ENCODE peak calls at places on chromosomes 12 and 14, in six cellular contexts. U is HepG2, E is NB4, P is K562, H is endothelial cell of umbilical vein, R is GM12878. B is an unnamed sample.

GRCh38 chr14:99460793-99461192 is 19.9 kb downstream of the SETD3 start:
- DNase-seq in U (no peak), R (no peak), E (peak), H (no peak), P (peak), B (no peak)

GRCh38 chr12:59404109-59404650 is 191.6 kb upstream of the SLC16A7 start:
- DNase-seq in P (no peak), H (no peak), R (no peak), U (no peak), E (no peak), B (no peak)

GRCh38 chr14:104344815-104345214 is 206.4 kb downstream of the KIF26A start:
- DNase-seq in U (no peak), R (no peak), P (no peak), H (no peak), E (no peak), B (no peak)

GRCh38 chr12:53193040-53193439 is 12.3 kb upstream of the CSAD start:
- DNase-seq in U (no peak), E (no peak), H (no peak), R (no peak), P (no peak), B (no peak)

GRCh38 chr12:95646781-95647184 is 95.5 kb upstream of the USP44 start:
- DNase-seq in P (no peak), H (peak), U (no peak), R (no peak), E (no peak), B (no peak)

GRCh38 chr12:113244015-113244983 is 23.0 kb downstream of the TPCN1 start:
- DNase-seq in E (no peak), U (no peak), P (no peak), H (peak), R (no peak), B (no peak)

GRCh38 chr14:64979336-64980074 is 7.2 kb upstream of the FNTB start:
- DNase-seq in P (no peak), R (no peak), H (no peak), U (no peak), E (no peak), B (no peak)

GRCh38 chr14:97888331-97888730 is 1091.1 kb downstream of the VRK1 start:
- DNase-seq in R (no peak), H (no peak), U (no peak), E (no peak), P (no peak), B (no peak)

GRCh38 chr12:28683371-28683770 is 465.7 kb upstream of the FAR2 start:
- DNase-seq in R (no peak), E (no peak), U (no peak), P (no peak), H (no peak), B (no peak)

GRCh38 chr12:113088971-113089756 is 32.6 kb downstream of the DTX1 start:
- DNase-seq in U (no peak), P (no peak), E (no peak), R (peak), H (no peak), B (no peak)

DNA sequence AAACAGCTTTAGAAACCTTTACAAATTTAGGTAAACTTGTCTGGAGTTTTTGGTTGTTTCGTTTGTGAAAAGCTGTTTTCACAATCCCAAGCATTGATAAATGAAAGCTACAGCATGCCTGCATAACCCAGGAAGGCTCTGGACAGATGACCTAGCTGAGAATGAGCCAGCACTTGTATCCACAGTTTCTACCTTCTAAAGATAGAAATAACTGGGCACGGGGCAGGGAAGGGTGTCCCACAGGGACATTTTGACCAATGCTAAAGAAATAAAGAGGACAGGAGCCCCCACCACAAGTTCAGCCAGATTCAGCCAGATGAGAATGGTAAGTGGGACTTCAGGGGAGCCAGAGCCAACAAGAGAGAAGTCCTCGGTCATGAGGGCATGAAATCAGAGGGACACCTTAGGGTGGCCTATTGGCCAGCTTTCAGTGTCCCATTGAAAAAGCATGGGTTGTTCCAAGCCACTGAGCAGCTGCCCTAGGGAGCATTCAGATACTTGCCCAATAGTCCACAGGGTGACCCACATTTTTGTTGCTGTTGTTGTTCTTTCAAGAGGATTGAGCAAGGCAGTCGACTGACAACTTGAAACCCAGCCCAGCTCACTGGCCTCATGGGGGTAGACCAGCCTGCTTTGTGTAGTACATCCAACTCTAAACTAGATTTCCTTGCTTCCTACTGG is 140.3 kb upstream of the NUDT4 start:
- DNase-seq in U (peak), E (peak), P (no peak), R (no peak), H (no peak), B (no peak)
- TF ChIP-seq MYC in U (no peak), E (no peak), P (no peak), R (no peak), H (no peak), B (no peak)

DNA sequence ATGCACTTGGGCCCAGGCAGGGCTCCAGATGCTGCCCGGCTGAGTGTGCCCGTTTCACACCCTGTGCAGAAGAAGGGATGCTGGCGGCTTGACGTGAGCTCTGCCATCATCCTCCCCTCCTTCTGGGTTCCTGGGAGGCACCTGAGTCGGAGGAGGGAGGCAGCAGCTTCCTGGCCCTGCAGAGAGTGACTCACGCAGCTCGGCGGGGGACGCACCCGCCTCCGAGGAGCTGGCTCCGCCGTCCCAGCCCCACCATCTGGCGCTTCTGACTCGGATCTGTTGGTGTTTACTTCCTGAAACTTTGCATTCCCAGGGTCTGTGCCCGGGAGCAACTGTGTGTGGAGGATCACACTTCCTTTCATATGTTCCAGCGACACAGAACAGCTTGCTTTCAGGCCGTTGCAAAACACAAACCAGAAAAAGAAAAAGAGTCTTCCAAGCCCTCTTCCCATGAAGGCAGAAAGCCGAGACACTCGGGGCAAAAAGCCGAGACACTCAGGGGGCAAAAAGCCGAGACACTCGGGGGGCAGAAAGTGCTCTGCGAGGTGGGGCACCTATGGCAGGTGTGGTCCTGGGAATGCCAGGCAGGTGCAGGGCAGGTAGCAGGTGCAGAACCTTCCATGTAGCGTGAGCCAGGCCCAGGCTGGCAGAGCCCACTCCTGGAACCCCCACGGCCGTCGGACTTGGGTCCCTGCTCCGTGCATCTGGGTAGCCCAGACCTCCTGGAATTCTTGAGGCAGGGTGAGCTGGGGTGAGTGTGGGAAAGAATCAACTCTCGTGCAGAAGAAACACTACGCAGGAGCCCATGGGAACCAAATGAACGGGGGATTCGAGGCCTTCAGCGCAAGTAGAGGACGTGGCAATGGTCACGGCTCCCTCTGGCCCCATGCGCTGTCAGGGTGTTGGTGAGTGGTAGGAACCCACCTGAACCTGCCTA is 27.6 kb upstream of the GALNT9 start:
- DNase-seq in R (no peak), H (peak), E (peak), P (peak), U (no peak), B (peak)
- TF ChIP-seq MYC in R (no peak), H (no peak), E (no peak), P (no peak), U (no peak), B (no peak)

GRCh38 chr12:31868980-31869379 is 90.2 kb upstream of the RESF1 start:
- DNase-seq in R (no peak), E (no peak), U (no peak), H (peak), P (no peak), B (no peak)
- TF ChIP-seq MYC in R (no peak), E (no peak), U (no peak), H (no peak), P (no peak), B (no peak)

GRCh38 chr12:29771786-29772185 is 12.0 kb downstream of the TMTC1 start:
- DNase-seq in E (no peak), R (no peak), H (no peak), P (no peak), U (no peak), B (no peak)
- TF ChIP-seq MYC in E (no peak), R (no peak), H (no peak), P (no peak), U (no peak), B (no peak)

GRCh38 chr12:71840226-71840847 is 778 bp downstream of the TBC1D15 start:
- DNase-seq in U (peak), H (peak), P (peak), R (no peak), E (peak), B (peak)
- TF ChIP-seq MYC in U (no peak), H (no peak), P (no peak), R (no peak), E (no peak), B (no peak)

DNA sequence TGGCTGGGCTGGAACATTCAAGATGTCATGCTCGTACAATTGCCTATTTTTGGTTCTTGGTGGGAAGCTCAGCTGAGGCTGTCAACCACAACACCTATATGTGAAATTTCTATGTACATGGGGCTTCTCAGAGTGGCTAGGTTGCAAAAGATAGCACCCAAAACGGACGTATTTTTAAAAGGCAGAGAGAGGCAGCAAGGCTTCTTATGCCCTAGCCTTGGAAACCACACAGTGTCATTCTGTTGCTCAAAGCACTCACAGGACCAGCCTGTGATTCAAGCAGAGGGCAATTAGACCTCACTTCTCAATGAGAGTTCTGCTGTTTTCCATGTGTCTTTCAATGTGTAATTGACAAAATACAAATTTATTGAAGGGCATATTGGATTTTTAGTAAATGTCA is 134.0 kb downstream of the GXYLT1 start:
- DNase-seq in U (no peak), E (no peak), R (no peak), H (no peak), P (no peak), B (no peak)
- TF ChIP-seq MYC in U (no peak), E (no peak), R (no peak), H (no peak), P (no peak), B (no peak)

GRCh38 chr12:96907681-96908163 is 665 bp downstream of the NEDD1 start:
- DNase-seq in E (peak), H (peak), P (peak), R (no peak), U (peak), B (peak)

GRCh38 chr12:96906498-96906848 is 584 bp upstream of the NEDD1 start:
- DNase-seq in H (no peak), U (no peak), R (no peak), E (no peak), P (no peak), B (no peak)

GRCh38 chr12:96912261-96912660 is 5.2 kb downstream of the NEDD1 start:
- DNase-seq in P (no peak), E (no peak), U (no peak), H (no peak), R (no peak), B (no peak)

GRCh38 chr12:96906849-96907664 is at the start of gene NEDD1:
- DNase-seq in E (peak), U (peak), H (peak), P (peak), R (no peak), B (peak)

DNA sequence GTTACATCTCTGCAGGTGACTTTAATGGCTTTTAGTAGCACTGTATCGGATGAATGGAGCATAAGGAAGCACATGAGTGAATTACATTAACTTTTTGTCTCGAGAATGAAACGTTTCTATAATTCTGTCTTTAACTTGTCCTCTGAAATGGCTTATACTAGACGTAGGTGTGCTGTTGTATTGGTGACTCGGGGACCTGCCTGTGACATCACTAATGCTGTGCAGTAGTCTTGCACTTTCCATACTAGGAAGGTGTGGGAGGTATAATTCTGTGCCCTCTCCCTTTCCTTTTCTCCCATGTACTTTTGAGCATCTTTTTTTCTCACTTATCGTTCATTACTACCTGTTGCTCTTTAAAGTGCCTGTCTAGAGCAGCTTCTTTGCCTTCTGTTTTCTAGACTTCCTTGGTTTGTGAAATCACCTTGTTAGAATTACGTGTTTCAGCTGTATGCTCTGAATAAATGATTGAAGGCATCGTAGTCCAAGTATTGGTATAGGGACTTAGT is 1.2 kb downstream of the NEDD1 start:
- DNase-seq in U (no peak), H (no peak), E (peak), P (no peak), R (no peak), B (peak)
- TF ChIP-seq MYC in U (no peak), H (no peak), E (no peak), P (no peak), R (no peak), B (no peak)

GRCh38 chr12:30694971-30695326 is 720 bp downstream of the IPO8 start:
- DNase-seq in H (peak), P (peak), E (peak), U (peak), R (no peak), B (peak)

GRCh38 chr12:30696103-30696408 is 387 bp upstream of the IPO8 start:
- DNase-seq in P (no peak), H (no peak), U (no peak), E (no peak), R (no peak), B (no peak)

GRCh38 chr12:30696486-30696885 is 817 bp upstream of the IPO8 start:
- DNase-seq in U (no peak), H (no peak), R (no peak), P (no peak), E (no peak), B (no peak)

GRCh38 chr12:30695327-30696102 is at the start of gene IPO8:
- DNase-seq in H (peak), E (peak), P (peak), U (peak), R (peak), B (peak)

DNA sequence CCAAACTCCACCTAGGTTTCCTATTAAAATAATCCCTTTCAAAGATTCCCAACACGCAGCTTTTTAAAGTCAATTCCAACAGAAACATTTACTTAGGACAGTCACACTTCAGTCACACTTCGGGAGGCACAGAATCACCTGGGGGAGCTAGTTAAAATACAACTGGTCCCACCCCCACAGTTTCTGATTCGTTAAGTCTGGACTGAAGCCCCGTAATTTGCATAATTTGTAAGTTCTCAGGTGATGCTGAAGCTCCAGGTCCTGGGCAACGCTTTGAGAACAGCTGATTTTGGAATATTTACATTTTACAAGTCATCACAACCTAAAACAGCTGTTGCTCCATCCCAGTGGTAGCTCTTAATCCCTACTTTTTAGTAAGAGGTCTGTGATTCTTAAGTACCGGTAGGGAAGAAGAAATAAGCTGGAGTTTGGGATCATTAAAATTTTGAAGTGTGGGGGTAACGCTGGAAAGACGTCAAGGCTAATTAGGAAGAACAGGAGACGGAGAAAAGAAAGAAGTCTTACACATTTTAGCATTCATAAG is 1.2 kb downstream of the IPO8 start:
- DNase-seq in U (no peak), E (peak), R (no peak), P (no peak), H (no peak), B (no peak)
- TF ChIP-seq MYC in U (no peak), E (no peak), R (no peak), P (no peak), H (no peak), B (no peak)

GRCh38 chr14:23829736-23830474 is 123.7 kb upstream of the DHRS4 start:
- DNase-seq in R (no peak), H (peak), U (peak), E (peak), P (no peak), B (peak)
- TF ChIP-seq MYC in R (no peak), H (no peak), U (no peak), E (no peak), P (no peak), B (no peak)

DNA sequence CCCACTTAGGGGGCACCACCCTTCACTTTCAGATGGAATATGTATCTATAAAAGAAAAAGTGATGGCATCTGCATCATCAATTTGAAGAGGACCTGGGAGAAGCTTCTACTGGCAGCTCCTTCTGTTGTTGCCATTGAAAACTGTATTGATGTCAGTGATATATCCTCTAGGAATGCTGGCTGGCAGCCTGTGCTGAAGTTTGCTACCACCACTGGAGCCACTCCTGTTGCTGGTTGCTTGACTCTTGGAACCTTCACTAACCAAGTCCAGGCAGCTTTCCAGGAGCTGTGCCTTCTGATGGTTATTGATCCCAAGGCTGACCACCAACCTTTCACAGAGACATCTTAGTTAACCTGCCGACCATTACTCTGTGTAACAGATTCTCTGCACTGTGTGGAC is 44.7 kb downstream of the RIMKLB start:
- DNase-seq in E (no peak), U (no peak), H (no peak), R (no peak), P (no peak), B (peak)
- TF ChIP-seq MYC in E (no peak), U (no peak), H (no peak), R (no peak), P (no peak), B (no peak)

B was measured in A549.